ENCODE peak calls at places on chromosomes 2 and 18, in six cellular contexts. T is stimulated activated CD8-positive, alpha-beta memory T cell treated with anti-CD3 and anti-CD28 coated beads, Interleukin-2, amount 100 ng/mL, for 48 hours; G is fibroblast of lung; Q is HCT116; P is T-helper 2 cell; B is H54. M is an unnamed sample.

GRCh38 chr2:142112648-142113278 is 18.1 kb downstream of the LRP1B start:
- DNase-seq in T (no peak), G (peak), Q (peak), P (no peak), B (no peak), M (no peak)

GRCh38 chr18:14978962-14979535 is 231.1 kb downstream of the ANKRD30B start:
- DNase-seq in T (peak), G (peak), Q (no peak), P (no peak), B (peak), M (no peak)

GRCh38 chr2:162330881-162331280 is 12.4 kb upstream of the IFIH1 start:
- DNase-seq in T (no peak), G (no peak), Q (no peak), P (no peak), B (no peak), M (no peak)

GRCh38 chr2:144326845-144327244 is 193.1 kb downstream of the ZEB2 start:
- DNase-seq in T (no peak), G (no peak), Q (no peak), P (no peak), B (no peak), M (no peak)

GRCh38 chr18:24022141-24022540 is 7.6 kb downstream of the TTC39C start:
- DNase-seq in T (no peak), G (peak), Q (no peak), P (no peak), B (no peak), M (peak)

GRCh38 chr18:59566507-59566906 is 130.7 kb downstream of the CCBE1 start:
- DNase-seq in T (no peak), G (peak), Q (no peak), P (no peak), B (no peak), M (no peak)

GRCh38 chr2:98832172-98832571 is 101.2 kb upstream of the MGAT4A start:
- DNase-seq in T (no peak), G (no peak), Q (no peak), P (no peak), B (no peak), M (no peak)

GRCh38 chr18:76589309-76589708 is 94.3 kb upstream of the ZNF516 start:
- DNase-seq in T (no peak), G (no peak), Q (no peak), P (no peak), B (no peak), M (no peak)

GRCh38 chr18:27695509-27695908 is 481.4 kb downstream of the CDH2 start:
- DNase-seq in T (no peak), G (no peak), Q (no peak), P (no peak), B (no peak), M (peak)

GRCh38 chr18:67705748-67706147 is 189.2 kb upstream of the DSEL start:
- DNase-seq in T (no peak), G (peak), Q (no peak), P (no peak), B (no peak), M (no peak)

GRCh38 chr18:62991959-62992358 is 276.6 kb downstream of the PHLPP1 start:
- DNase-seq in T (no peak), G (no peak), Q (no peak), P (no peak), B (no peak), M (no peak)

GRCh38 chr2:241964133-241964532 is 94.6 kb downstream of the RTP5 start:
- DNase-seq in T (no peak), G (no peak), Q (no peak), P (no peak), B (no peak), M (no peak)

GRCh38 chr2:142858991-142859390 is 18.5 kb upstream of the KYNU start:
- DNase-seq in T (no peak), G (no peak), Q (no peak), P (no peak), B (no peak), M (no peak)

GRCh38 chr2:190843874-190844699 is 36.5 kb upstream of the GLS start:
- DNase-seq in T (peak), G (no peak), Q (peak), P (peak), B (no peak), M (no peak)

GRCh38 chr2:171966688-171967087 is 33.1 kb upstream of the METAP1D start:
- DNase-seq in T (no peak), G (no peak), Q (no peak), P (no peak), B (no peak), M (no peak)

GRCh38 chr2:236552586-236552985 is 17.0 kb upstream of the ACKR3 start:
- DNase-seq in T (no peak), G (no peak), Q (no peak), P (no peak), B (no peak), M (no peak)